ENCODE peak calls at places on chromosomes 5 and 9, in nine cellular contexts. A is foreskin keratinocyte; N is CD8-positive, alpha-beta T cell; X is GM23338; O is mammary epithelial cell; Y is CD4-positive, CD25-positive, alpha-beta regulatory T cell; G is ovary; F is heart right ventricle; T is H9. E is an unnamed sample.

GRCh38 chr9:80213613-80214012 is 641.8 kb downstream of the TLE4 start:
- DNase-seq in A (no peak), N (no peak), X (no peak), O (no peak), Y (no peak), G (peak; percentile 5), F (no peak), T (no peak), E (no peak)

GRCh38 chr9:20950707-20951106 is 80.7 kb downstream of the HACD4 start:
- DNase-seq in A (no peak), N (no peak), X (no peak), O (no peak), Y (no peak), G (no peak), F (no peak), T (no peak), E (no peak)

GRCh38 chr5:134436523-134437339 is 25.1 kb upstream of the CDKN2AIPNL start:
- DNase-seq in A (peak; percentile 82), N (peak; percentile 27), X (no peak), O (peak; percentile 55), Y (peak; percentile 69), G (no peak), F (peak; percentile 70), T (peak; percentile 55), E (no peak)

GRCh38 chr5:82278711-82279370 is 687 bp upstream of the RPS23 start:
- DNase-seq in A (no peak), N (no peak), X (no peak), O (no peak), Y (no peak), G (peak; percentile 41), F (no peak), T (no peak), E (no peak)

GRCh38 chr5:110477923-110478322 is 248.5 kb downstream of the TMEM232 start:
- DNase-seq in A (peak; percentile 38), N (no peak), X (no peak), O (peak; percentile 11), Y (no peak), G (no peak), F (no peak), T (no peak), E (no peak)

GRCh38 chr9:91029621-91030361 is 228.2 kb downstream of the SYK start:
- DNase-seq in A (no peak), N (no peak), X (no peak), O (no peak), Y (no peak), G (no peak), F (no peak), T (no peak), E (no peak)

GRCh38 chr9:89743216-89743575 is 138.4 kb downstream of the GADD45G start:
- DNase-seq in A (no peak), N (no peak), X (no peak), O (no peak), Y (no peak), G (no peak), F (no peak), T (no peak), E (no peak)

GRCh38 chr5:143359869-143360268 is 43.6 kb downstream of the NR3C1 start:
- DNase-seq in A (no peak), N (no peak), X (no peak), O (no peak), Y (peak; percentile 11), G (no peak), F (no peak), T (no peak), E (no peak)

GRCh38 chr9:129381481-129381957 is 203.5 kb upstream of the IER5L start:
- DNase-seq in A (no peak), N (no peak), X (no peak), O (no peak), Y (no peak), G (no peak), F (no peak), T (peak; percentile 35), E (no peak)

GRCh38 chr5:134113908-134114875 is at the start of gene TCF7:
- DNase-seq in A (peak; percentile 33), N (peak; percentile 74), X (peak; percentile 92), O (peak; percentile 82), Y (peak; percentile 79), G (peak; percentile 83), F (peak; percentile 79), T (peak; percentile 88), E (peak; percentile 57)

GRCh38 chr5:39323542-39323941 is 40.8 kb downstream of the C9 start:
- DNase-seq in A (no peak), N (no peak), X (no peak), O (no peak), Y (no peak), G (no peak), F (no peak), T (no peak), E (no peak)

GRCh38 chr5:154412316-154412715 is 33.5 kb upstream of the SAP30L start:
- DNase-seq in A (no peak), N (no peak), X (no peak), O (no peak), Y (no peak), G (no peak), F (no peak), T (no peak), E (no peak)

DNA sequence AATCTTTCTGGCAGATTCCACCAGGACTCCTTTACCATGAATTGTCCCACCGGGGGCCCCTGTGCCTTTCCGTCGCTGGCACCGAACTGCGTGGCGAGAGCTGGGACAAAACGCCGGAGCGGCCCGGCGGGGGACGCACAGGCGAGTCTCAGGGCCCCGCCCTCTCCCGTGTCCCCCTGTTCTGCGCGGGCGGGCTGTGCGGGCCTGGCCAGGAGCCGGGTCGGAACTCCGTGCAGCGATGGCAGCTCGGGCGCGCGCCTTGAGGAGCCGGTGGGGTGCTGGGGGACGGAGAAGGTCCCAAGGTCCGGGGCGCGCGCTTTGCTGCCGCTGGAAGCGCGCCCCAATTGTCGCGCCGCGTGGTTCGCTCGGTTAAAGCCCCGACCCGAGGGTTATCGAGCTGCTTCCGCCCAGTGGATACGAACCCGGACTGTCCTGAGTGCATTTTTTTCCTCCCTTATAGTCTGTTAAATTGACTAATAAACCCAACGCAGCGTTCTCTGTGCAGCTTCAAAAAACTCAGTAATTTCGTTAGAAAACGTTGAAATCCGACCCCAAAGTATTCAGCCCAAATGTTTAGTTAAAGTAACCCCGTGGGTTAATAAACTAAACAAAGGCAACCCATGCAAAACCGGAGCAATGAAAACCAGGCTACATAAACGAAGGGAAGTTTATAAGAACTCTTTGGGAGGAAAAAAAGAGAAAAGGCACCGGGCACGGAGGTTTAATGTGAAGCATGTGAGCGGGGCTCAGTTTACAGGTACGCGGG is 125.4 kb downstream of the TMEM174 start:
- DNase-seq in A (no peak), N (no peak), X (peak; percentile 50), O (peak; percentile 14), Y (no peak), G (no peak), F (no peak), T (no peak), E (no peak)
- H3K27me3 ChIP-seq in A (peaks cover 75% of the 10 kb centered on the region), N (peaks cover 16% of the 10 kb centered on the region), X (peaks cover 100% of the 10 kb centered on the region), O (peaks cover 38% of the 10 kb centered on the region), Y (peaks cover 47% of the 10 kb centered on the region), G (peaks cover 10% of the 10 kb centered on the region), F (peaks cover 98% of the 10 kb centered on the region), T (peaks cover 75% of the 10 kb centered on the region), E (peaks cover 78% of the 10 kb centered on the region)

GRCh38 chr5:61342066-61342465 is 10.0 kb downstream of the ZSWIM6 start:
- DNase-seq in A (peak; percentile 50), N (no peak), X (no peak), O (peak; percentile 73), Y (no peak), G (no peak), F (no peak), T (no peak), E (no peak)
- H3K27me3 ChIP-seq in A (no peaks in the 10 kb centered on the region), N (no peaks in the 10 kb centered on the region), X (no peaks in the 10 kb centered on the region), O (no peaks in the 10 kb centered on the region), Y (no peaks in the 10 kb centered on the region), G (no peaks in the 10 kb centered on the region), F (no peaks in the 10 kb centered on the region), T (no peaks in the 10 kb centered on the region), E (no peaks in the 10 kb centered on the region)

GRCh38 chr9:6924988-6925563 is 167.3 kb downstream of the KDM4C start:
- DNase-seq in A (no peak), N (no peak), X (no peak), O (no peak), Y (no peak), G (no peak), F (no peak), T (no peak), E (no peak)

GRCh38 chr9:6924149-6924548 is 166.4 kb downstream of the KDM4C start:
- DNase-seq in A (no peak), N (no peak), X (no peak), O (no peak), Y (no peak), G (no peak), F (no peak), T (no peak), E (no peak)

GRCh38 chr9:6927838-6928237 is 170.1 kb downstream of the KDM4C start:
- DNase-seq in A (no peak), N (no peak), X (no peak), O (no peak), Y (no peak), G (no peak), F (no peak), T (no peak), E (no peak)

GRCh38 chr9:6925841-6926240 is 168.1 kb downstream of the KDM4C start:
- DNase-seq in A (no peak), N (no peak), X (no peak), O (no peak), Y (no peak), G (no peak), F (no peak), T (no peak), E (no peak)

GRCh38 chr9:6926436-6926835 is 168.7 kb downstream of the KDM4C start:
- DNase-seq in A (no peak), N (no peak), X (no peak), O (no peak), Y (no peak), G (no peak), F (no peak), T (no peak), E (no peak)
- H3K27me3 ChIP-seq in A (no peaks in the 10 kb centered on the region), N (no peaks in the 10 kb centered on the region), X (no peaks in the 10 kb centered on the region), O (no peaks in the 10 kb centered on the region), Y (no peaks in the 10 kb centered on the region), G (no peaks in the 10 kb centered on the region), F (no peaks in the 10 kb centered on the region), T (no peaks in the 10 kb centered on the region), E (no peaks in the 10 kb centered on the region)

GRCh38 chr5:88659529-88660325 is 223.3 kb downstream of the MEF2C start:
- DNase-seq in A (no peak), N (no peak), X (peak; percentile 68), O (no peak), Y (no peak), G (no peak), F (no peak), T (peak; percentile 66), E (no peak)

GRCh38 chr5:88658005-88658404 is 225.0 kb downstream of the MEF2C start:
- DNase-seq in A (no peak), N (no peak), X (no peak), O (no peak), Y (no peak), G (no peak), F (no peak), T (no peak), E (no peak)

GRCh38 chr5:88660947-88661869 is 221.8 kb downstream of the MEF2C start:
- DNase-seq in A (no peak), N (no peak), X (peak; percentile 96), O (peak; percentile 78), Y (no peak), G (peak; percentile 63), F (no peak), T (peak; percentile 99), E (peak; percentile 72)

GRCh38 chr5:88661870-88662207 is 221.1 kb downstream of the MEF2C start:
- DNase-seq in A (no peak), N (no peak), X (no peak), O (no peak), Y (no peak), G (no peak), F (no peak), T (no peak), E (no peak)

GRCh38 chr5:88660326-88660946 is 222.5 kb downstream of the MEF2C start:
- DNase-seq in A (no peak), N (no peak), X (peak; percentile 73), O (peak; percentile 49), Y (no peak), G (no peak), F (no peak), T (peak; percentile 31), E (no peak)
- H3K27me3 ChIP-seq in A (peaks cover 98% of the 10 kb centered on the region), N (peaks cover 53% of the 10 kb centered on the region), X (peaks cover 75% of the 10 kb centered on the region), O (peaks cover 37% of the 10 kb centered on the region), Y (peaks cover 62% of the 10 kb centered on the region), G (no peaks in the 10 kb centered on the region), F (peaks cover 96% of the 10 kb centered on the region), T (peaks cover 30% of the 10 kb centered on the region), E (peaks cover 76% of the 10 kb centered on the region)